ENCODE peak calls at places on chromosomes 4 and X, in nine cellular contexts. C is A549; O is fibroblast of pulmonary artery; J is upper lobe of right lung; V is activated naive CD8-positive, alpha-beta T cell treated with anti-CD3 and anti-CD28 coated beads for 36 hours; F is mesendoderm; X is K562; T is endodermal cell; Q is RWPE1. G is an unnamed sample.
A peak's percentile ranks its signal among the peaks of the same experiment; 100 is the strongest.

GRCh38 chr4:150078041-150078995 is at the start of gene DCLK2:
- DNase-seq in T (peak; percentile 86), O (peak; percentile 91), Q (peak; percentile 46), X (peak; percentile 15), J (peak; percentile 85), V (peak; percentile 14), C (peak; percentile 75), F (peak; percentile 56), G (peak; percentile 88)

GRCh38 chr4:121277194-121278105 is 103.4 kb downstream of the QRFPR start:
- DNase-seq in O (peak; percentile 12), C (peak; percentile 48), Q (peak; percentile 13), T (peak; percentile 76), X (peak; percentile 20), V (no peak), J (no peak), F (peak; percentile 83), G (peak; percentile 16)

GRCh38 chr4:168440442-168441264 is 39.6 kb downstream of the DDX60L start:
- DNase-seq in V (no peak), T (no peak), O (peak; percentile 44), Q (peak; percentile 40), J (no peak), F (peak; percentile 71), X (no peak), C (peak; percentile 87), G (peak; percentile 75)

GRCh38 chrX:39158801-39159657 is 357.8 kb downstream of the MID1IP1 start:
- DNase-seq in X (peak; percentile 14), Q (no peak), O (peak; percentile 45), V (no peak), J (peak; percentile 60), C (no peak), F (peak; percentile 65), T (no peak), G (peak; percentile 71)

GRCh38 chrX:7614616-7615015 is 228.4 kb upstream of the VCX start:
- DNase-seq in O (no peak), V (no peak), X (no peak), J (no peak), C (no peak), Q (no peak), T (no peak), F (no peak), G (no peak)

GRCh38 chr4:173014113-173014558 is 154.5 kb upstream of the GALNT7 start:
- DNase-seq in O (peak; percentile 68), Q (peak; percentile 39), V (no peak), J (no peak), T (peak; percentile 90), C (peak; percentile 70), F (peak; percentile 93), X (peak; percentile 39), G (peak; percentile 84)

GRCh38 chr4:129603241-129603931 is 507.4 kb downstream of the C4orf33 start:
- DNase-seq in X (no peak), O (no peak), F (peak; percentile 8), J (no peak), Q (no peak), T (no peak), V (no peak), C (no peak), G (no peak)

GRCh38 chr4:158015241-158015640 is 157.6 kb downstream of the GASK1B start:
- DNase-seq in T (no peak), V (no peak), O (peak; percentile 57), X (no peak), C (no peak), J (no peak), Q (peak; percentile 14), F (no peak), G (peak; percentile 81)

GRCh38 chrX:74349387-74349786 is 45.4 kb downstream of the ZCCHC13 start:
- DNase-seq in J (no peak), C (no peak), V (no peak), T (no peak), X (no peak), F (peak; percentile 42), Q (peak; percentile 23), O (peak; percentile 47), G (peak; percentile 76)

GRCh38 chr4:140078366-140078765 is 75.6 kb downstream of the MAML3 start:
- DNase-seq in C (no peak), X (no peak), O (no peak), V (no peak), Q (no peak), J (no peak), T (peak; percentile 86), F (peak; percentile 88), G (peak; percentile 72)

GRCh38 chr4:25527044-25527443 is 128.6 kb upstream of the SLC34A2 start:
- DNase-seq in C (no peak), O (peak; percentile 69), V (no peak), T (no peak), J (no peak), F (no peak), Q (no peak), X (no peak), G (peak; percentile 17)

GRCh38 chr4:2731907-2732314 is 24.2 kb downstream of the TNIP2 start:
- DNase-seq in C (no peak), J (peak; percentile 48), X (no peak), V (no peak), T (no peak), Q (no peak), F (no peak), O (no peak), G (no peak)

GRCh38 chrX:16882188-16882587 is 12.0 kb upstream of the RBBP7 start:
- DNase-seq in C (peak; percentile 21), Q (no peak), F (no peak), O (peak; percentile 41), V (peak; percentile 9), J (peak; percentile 65), X (peak; percentile 37), T (peak; percentile 44), G (peak; percentile 21)

GRCh38 chrX:51899741-51900140 is 6.3 kb downstream of the MAGED1 start:
- DNase-seq in X (no peak), T (no peak), Q (no peak), J (no peak), F (no peak), O (peak; percentile 11), C (no peak), V (no peak), G (peak; percentile 75)

GRCh38 chr4:183797041-183797444 is 108.1 kb upstream of the STOX2 start:
- DNase-seq in Q (peak; percentile 25), O (no peak), F (no peak), X (no peak), J (peak; percentile 87), T (no peak), V (no peak), C (peak; percentile 50), G (no peak)

GRCh38 chrX:54842638-54843037 is 35.1 kb downstream of the MAGED2 start:
- DNase-seq in J (no peak), C (no peak), V (no peak), T (no peak), O (no peak), Q (no peak), F (no peak), X (no peak), G (no peak)

GRCh38 chrX:66164470-66164869 is 423 bp downstream of the HEPH start:
- DNase-seq in C (no peak), Q (no peak), T (no peak), F (peak; percentile 13), J (no peak), O (no peak), V (no peak), X (no peak), G (no peak)